ENCODE peak calls at places on chromosome 16, in four cellular contexts. One of them, this sample, is unnamed.

GRCh38 chr16:47057631-47057996 is 84.1 kb upstream of the DNAJA2 start:
- DNase-seq in DMS79 treated with DMSO at 0.1 percent for 48 hours: no peak
- DNase-seq in effector CD4-positive, alpha-beta T cell: no peak
- DNase-seq in lung microvascular endothelial cell: no peak
- DNase-seq in this sample: no peak

GRCh38 chr16:87447323-87447722 is 45.5 kb downstream of the ZCCHC14 start:
- DNase-seq in DMS79 treated with DMSO at 0.1 percent for 48 hours: no peak
- DNase-seq in effector CD4-positive, alpha-beta T cell: no peak
- DNase-seq in lung microvascular endothelial cell: no peak
- DNase-seq in this sample: no peak

GRCh38 chr16:79484237-79484636 is 116.3 kb downstream of the MAF start:
- DNase-seq in DMS79 treated with DMSO at 0.1 percent for 48 hours: no peak
- DNase-seq in effector CD4-positive, alpha-beta T cell: no peak
- DNase-seq in lung microvascular endothelial cell: no peak
- DNase-seq in this sample: no peak

GRCh38 chr16:50396770-50397525 is 28.2 kb upstream of the BRD7 start:
- DNase-seq in DMS79 treated with DMSO at 0.1 percent for 48 hours: no peak
- DNase-seq in effector CD4-positive, alpha-beta T cell: no peak
- DNase-seq in lung microvascular endothelial cell: no peak
- DNase-seq in this sample: no peak

GRCh38 chr16:4392382-4393242 is 21.0 kb downstream of the VASN start:
- DNase-seq in DMS79 treated with DMSO at 0.1 percent for 48 hours: no peak
- DNase-seq in effector CD4-positive, alpha-beta T cell: no peak
- DNase-seq in lung microvascular endothelial cell: no peak
- DNase-seq in this sample: no peak

GRCh38 chr16:2782583-2783351 is 4.6 kb downstream of the PRSS33 start:
- DNase-seq in DMS79 treated with DMSO at 0.1 percent for 48 hours: no peak
- DNase-seq in effector CD4-positive, alpha-beta T cell: no peak
- DNase-seq in lung microvascular endothelial cell: no peak
- DNase-seq in this sample: no peak

GRCh38 chr16:30378236-30379164 is 3.9 kb downstream of the SEPTIN1 start:
- DNase-seq in DMS79 treated with DMSO at 0.1 percent for 48 hours: peak
- DNase-seq in effector CD4-positive, alpha-beta T cell: peak
- DNase-seq in lung microvascular endothelial cell: peak
- DNase-seq in this sample: peak

GRCh38 chr16:65294154-65294553 is 172.3 kb upstream of the CDH11 start:
- DNase-seq in DMS79 treated with DMSO at 0.1 percent for 48 hours: no peak
- DNase-seq in effector CD4-positive, alpha-beta T cell: no peak
- DNase-seq in lung microvascular endothelial cell: no peak
- DNase-seq in this sample: no peak

GRCh38 chr16:57753448-57754353 is 18.1 kb downstream of the KATNB1 start:
- DNase-seq in DMS79 treated with DMSO at 0.1 percent for 48 hours: no peak
- DNase-seq in effector CD4-positive, alpha-beta T cell: no peak
- DNase-seq in lung microvascular endothelial cell: no peak
- DNase-seq in this sample: no peak

GRCh38 chr16:12120331-12120981 is 143.9 kb downstream of the SNX29 start:
- DNase-seq in DMS79 treated with DMSO at 0.1 percent for 48 hours: no peak
- DNase-seq in effector CD4-positive, alpha-beta T cell: no peak
- DNase-seq in lung microvascular endothelial cell: no peak
- DNase-seq in this sample: no peak

GRCh38 chr16:80317132-80318098 is 223.4 kb upstream of the DYNLRB2 start:
- DNase-seq in DMS79 treated with DMSO at 0.1 percent for 48 hours: no peak
- DNase-seq in effector CD4-positive, alpha-beta T cell: no peak
- DNase-seq in lung microvascular endothelial cell: no peak
- DNase-seq in this sample: no peak

GRCh38 chr16:17938546-17938945 is 398.0 kb downstream of the NPIPA8 start:
- DNase-seq in DMS79 treated with DMSO at 0.1 percent for 48 hours: no peak
- DNase-seq in effector CD4-positive, alpha-beta T cell: no peak
- DNase-seq in lung microvascular endothelial cell: no peak
- DNase-seq in this sample: no peak

GRCh38 chr16:50298075-50298460 is 31.7 kb downstream of the ADCY7 start:
- DNase-seq in DMS79 treated with DMSO at 0.1 percent for 48 hours: no peak
- DNase-seq in effector CD4-positive, alpha-beta T cell: no peak
- DNase-seq in lung microvascular endothelial cell: no peak
- DNase-seq in this sample: no peak

GRCh38 chr16:66382966-66383299 is 16.4 kb downstream of the CDH5 start:
- DNase-seq in DMS79 treated with DMSO at 0.1 percent for 48 hours: no peak
- DNase-seq in effector CD4-positive, alpha-beta T cell: no peak
- DNase-seq in lung microvascular endothelial cell: peak
- DNase-seq in this sample: no peak

GRCh38 chr16:79707867-79708266 is 107.3 kb upstream of the MAF start:
- DNase-seq in DMS79 treated with DMSO at 0.1 percent for 48 hours: no peak
- DNase-seq in effector CD4-positive, alpha-beta T cell: no peak
- DNase-seq in lung microvascular endothelial cell: no peak
- DNase-seq in this sample: no peak

GRCh38 chr16:66899310-66899944 is 19.1 kb downstream of the PDP2 start:
- DNase-seq in DMS79 treated with DMSO at 0.1 percent for 48 hours: no peak
- DNase-seq in effector CD4-positive, alpha-beta T cell: no peak
- DNase-seq in lung microvascular endothelial cell: no peak
- DNase-seq in this sample: no peak

GRCh38 chr16:80167657-80168056 is 373.1 kb upstream of the DYNLRB2 start:
- DNase-seq in DMS79 treated with DMSO at 0.1 percent for 48 hours: peak
- DNase-seq in effector CD4-positive, alpha-beta T cell: no peak
- DNase-seq in lung microvascular endothelial cell: no peak
- DNase-seq in this sample: no peak

GRCh38 chr16:2244926-2245795 is 6.2 kb downstream of the ECI1 start:
- DNase-seq in DMS79 treated with DMSO at 0.1 percent for 48 hours: no peak
- DNase-seq in effector CD4-positive, alpha-beta T cell: no peak
- DNase-seq in lung microvascular endothelial cell: no peak
- DNase-seq in this sample: no peak

GRCh38 chr16:62832214-62832613 is 796.0 kb upstream of the CDH8 start:
- DNase-seq in DMS79 treated with DMSO at 0.1 percent for 48 hours: no peak
- DNase-seq in effector CD4-positive, alpha-beta T cell: no peak
- DNase-seq in lung microvascular endothelial cell: no peak
- DNase-seq in this sample: no peak

GRCh38 chr16:10080031-10080772 is 102.0 kb downstream of the GRIN2A start:
- DNase-seq in DMS79 treated with DMSO at 0.1 percent for 48 hours: peak
- DNase-seq in effector CD4-positive, alpha-beta T cell: no peak
- DNase-seq in lung microvascular endothelial cell: peak
- DNase-seq in this sample: no peak

GRCh38 chr16:51538707-51539604 is 387.9 kb upstream of the SALL1 start:
- DNase-seq in DMS79 treated with DMSO at 0.1 percent for 48 hours: no peak
- DNase-seq in effector CD4-positive, alpha-beta T cell: no peak
- DNase-seq in lung microvascular endothelial cell: peak
- DNase-seq in this sample: no peak

GRCh38 chr16:85423631-85424030 is 189.5 kb upstream of the GSE1 start:
- DNase-seq in DMS79 treated with DMSO at 0.1 percent for 48 hours: no peak
- DNase-seq in effector CD4-positive, alpha-beta T cell: no peak
- DNase-seq in lung microvascular endothelial cell: no peak
- DNase-seq in this sample: no peak

GRCh38 chr16:66740010-66740409 is 11.4 kb downstream of the DYNC1LI2 start:
- DNase-seq in DMS79 treated with DMSO at 0.1 percent for 48 hours: no peak
- DNase-seq in effector CD4-positive, alpha-beta T cell: peak
- DNase-seq in lung microvascular endothelial cell: peak
- DNase-seq in this sample: no peak

GRCh38 chr16:88769617-88770458 is 15.2 kb downstream of the PIEZO1 start:
- DNase-seq in DMS79 treated with DMSO at 0.1 percent for 48 hours: no peak
- DNase-seq in effector CD4-positive, alpha-beta T cell: no peak
- DNase-seq in lung microvascular endothelial cell: no peak
- DNase-seq in this sample: no peak

GRCh38 chr16:89363621-89364393 is 126.6 kb downstream of the ANKRD11 start:
- DNase-seq in DMS79 treated with DMSO at 0.1 percent for 48 hours: no peak
- DNase-seq in effector CD4-positive, alpha-beta T cell: peak
- DNase-seq in lung microvascular endothelial cell: peak
- DNase-seq in this sample: peak

GRCh38 chr16:986925-987581 is 5.5 kb downstream of the SOX8 start:
- DNase-seq in DMS79 treated with DMSO at 0.1 percent for 48 hours: no peak
- DNase-seq in effector CD4-positive, alpha-beta T cell: no peak
- DNase-seq in lung microvascular endothelial cell: no peak
- DNase-seq in this sample: no peak

GRCh38 chr16:3681206-3681605 is 26.7 kb downstream of the DNASE1 start:
- DNase-seq in DMS79 treated with DMSO at 0.1 percent for 48 hours: no peak
- DNase-seq in effector CD4-positive, alpha-beta T cell: no peak
- DNase-seq in lung microvascular endothelial cell: no peak
- DNase-seq in this sample: no peak

GRCh38 chr16:1371054-1371978 is 19.6 kb downstream of the GNPTG start:
- DNase-seq in DMS79 treated with DMSO at 0.1 percent for 48 hours: no peak
- DNase-seq in effector CD4-positive, alpha-beta T cell: no peak
- DNase-seq in lung microvascular endothelial cell: no peak
- DNase-seq in this sample: no peak

GRCh38 chr16:59886021-59886420 is 1151.9 kb upstream of the GOT2 start:
- DNase-seq in DMS79 treated with DMSO at 0.1 percent for 48 hours: no peak
- DNase-seq in effector CD4-positive, alpha-beta T cell: no peak
- DNase-seq in lung microvascular endothelial cell: no peak
- DNase-seq in this sample: no peak

GRCh38 chr16:87469186-87469585 is 23.6 kb downstream of the ZCCHC14 start:
- DNase-seq in DMS79 treated with DMSO at 0.1 percent for 48 hours: no peak
- DNase-seq in effector CD4-positive, alpha-beta T cell: no peak
- DNase-seq in lung microvascular endothelial cell: no peak
- DNase-seq in this sample: no peak

This sample was measured in central memory CD4-positive, alpha-beta T cell.